ENCODE peak calls at places on chromosomes 12 and 14, in six cellular contexts. K is activated CD4-positive, alpha-beta T cell treated with anti-CD3 and anti-CD28 coated beads, Interleukin-2, amount 10 ng/mL, durations not matched to agents 7 days and 5 days; S is NCI-H1092; A is fibroblast of pulmonary artery; C is amniotic stem cell; P is A673. L is an unnamed sample.

GRCh38 chr12:108468149-108468968 is 46.7 kb upstream of the FICD start:
- DNase-seq in K (peak; percentile 62), S (no peak), A (peak; percentile 55), C (no peak), P (peak; percentile 62), L (peak; percentile 40)

GRCh38 chr12:3061129-3061857 is 15.9 kb upstream of the TSPAN9 start:
- DNase-seq in K (no peak), S (no peak), A (no peak), C (peak; percentile 24), P (no peak), L (no peak)

GRCh38 chr14:90759370-90760054 is 56.7 kb downstream of the TTC7B start:
- DNase-seq in K (no peak), S (no peak), A (no peak), C (no peak), P (peak; percentile 82), L (peak; percentile 54)

GRCh38 chr12:4270670-4271432 is 2.7 kb upstream of the CCND2 start:
- DNase-seq in K (peak; percentile 54), S (no peak), A (peak; percentile 23), C (no peak), P (no peak), L (peak; percentile 45)

GRCh38 chr14:76133103-76133502 is 18.6 kb upstream of the GPATCH2L start:
- DNase-seq in K (peak; percentile 38), S (no peak), A (peak; percentile 53), C (no peak), P (peak; percentile 64), L (peak; percentile 56)

GRCh38 chr14:104297721-104298401 is 159.5 kb downstream of the KIF26A start:
- DNase-seq in K (no peak), S (no peak), A (no peak), C (no peak), P (no peak), L (no peak)

GRCh38 chr14:51479584-51480305 is 172.0 kb upstream of the FRMD6 start:
- DNase-seq in K (no peak), S (no peak), A (peak; percentile 55), C (no peak), P (peak; percentile 12), L (no peak)

GRCh38 chr12:849192-849527 is 96.8 kb downstream of the WNK1 start:
- DNase-seq in K (no peak), S (no peak), A (no peak), C (no peak), P (no peak), L (no peak)

GRCh38 chr12:116922194-116922897 is 11.6 kb downstream of the FBXW8 start:
- DNase-seq in K (peak; percentile 37), S (no peak), A (no peak), C (no peak), P (peak; percentile 90), L (no peak)

GRCh38 chr14:105015905-105016304 is 5.0 kb downstream of the CDCA4 start:
- DNase-seq in K (no peak), S (no peak), A (no peak), C (no peak), P (no peak), L (no peak)

GRCh38 chr12:6067152-6067916 is 57.1 kb downstream of the VWF start:
- DNase-seq in K (no peak), S (no peak), A (peak; percentile 59), C (no peak), P (peak; percentile 18), L (no peak)

GRCh38 chr12:31000751-31001150 is 72.9 kb upstream of the DDX11 start:
- DNase-seq in K (no peak), S (no peak), A (peak; percentile 24), C (no peak), P (no peak), L (no peak)

GRCh38 chr14:24673059-24673458 is 39.1 kb upstream of the GZMB start:
- DNase-seq in K (no peak), S (no peak), A (no peak), C (no peak), P (no peak), L (no peak)